ENCODE peak calls at places on chromosome X, in nine cellular contexts. One of them, this sample, is unnamed.

GRCh38 chrX:74349387-74349786 is 45.4 kb downstream of the ZCCHC13 start:
- DNase-seq in CD4-positive, alpha-beta T cell: no peak
- DNase-seq in prostate gland: no peak
- DNase-seq in breast epithelium: no peak
- DNase-seq in endothelial cell: no peak
- DNase-seq in hepatocyte: no peak
- DNase-seq in epithelial cell of esophagus: peak
- DNase-seq in tibial nerve: no peak
- DNase-seq in pancreas: no peak
- DNase-seq in this sample: no peak

GRCh38 chrX:19907794-19908193 is 20.4 kb upstream of the SH3KBP1 start:
- DNase-seq in tibial nerve: no peak
- DNase-seq in breast epithelium: no peak
- DNase-seq in pancreas: no peak
- DNase-seq in CD4-positive, alpha-beta T cell: no peak
- DNase-seq in epithelial cell of esophagus: no peak
- DNase-seq in hepatocyte: no peak
- DNase-seq in endothelial cell: no peak
- DNase-seq in prostate gland: no peak
- DNase-seq in this sample: no peak

GRCh38 chrX:51408462-51408861 is 75.8 kb downstream of the NUDT10 start:
- DNase-seq in endothelial cell: no peak
- DNase-seq in pancreas: no peak
- DNase-seq in prostate gland: no peak
- DNase-seq in hepatocyte: no peak
- DNase-seq in tibial nerve: no peak
- DNase-seq in breast epithelium: no peak
- DNase-seq in CD4-positive, alpha-beta T cell: no peak
- DNase-seq in epithelial cell of esophagus: no peak
- DNase-seq in this sample: no peak

GRCh38 chrX:140948827-140949226 is 53.6 kb upstream of the SPANXB1 start:
- DNase-seq in CD4-positive, alpha-beta T cell: no peak
- DNase-seq in pancreas: no peak
- DNase-seq in tibial nerve: no peak
- DNase-seq in breast epithelium: no peak
- DNase-seq in hepatocyte: no peak
- DNase-seq in endothelial cell: no peak
- DNase-seq in epithelial cell of esophagus: peak
- DNase-seq in prostate gland: no peak
- DNase-seq in this sample: no peak

GRCh38 chrX:63250253-63250868 is 100.8 kb downstream of the SPIN4 start:
- DNase-seq in breast epithelium: peak
- DNase-seq in hepatocyte: peak
- DNase-seq in CD4-positive, alpha-beta T cell: peak
- DNase-seq in prostate gland: peak
- DNase-seq in tibial nerve: no peak
- DNase-seq in pancreas: no peak
- DNase-seq in epithelial cell of esophagus: peak
- DNase-seq in endothelial cell: peak
- DNase-seq in this sample: peak

GRCh38 chrX:134971926-134972325 is 18.9 kb upstream of the SMIM10 start:
- DNase-seq in epithelial cell of esophagus: peak
- DNase-seq in breast epithelium: no peak
- DNase-seq in endothelial cell: no peak
- DNase-seq in prostate gland: no peak
- DNase-seq in pancreas: no peak
- DNase-seq in hepatocyte: no peak
- DNase-seq in tibial nerve: no peak
- DNase-seq in CD4-positive, alpha-beta T cell: no peak
- DNase-seq in this sample: no peak

GRCh38 chrX:1137531-1137930 is 74.9 kb downstream of the CRLF2 start:
- DNase-seq in prostate gland: no peak
- DNase-seq in pancreas: no peak
- DNase-seq in hepatocyte: no peak
- DNase-seq in CD4-positive, alpha-beta T cell: no peak
- DNase-seq in epithelial cell of esophagus: no peak
- DNase-seq in tibial nerve: no peak
- DNase-seq in endothelial cell: no peak
- DNase-seq in breast epithelium: no peak
- DNase-seq in this sample: no peak

GRCh38 chrX:135591871-135592270 is 71.4 kb downstream of the INTS6L start:
- DNase-seq in prostate gland: no peak
- DNase-seq in breast epithelium: no peak
- DNase-seq in endothelial cell: no peak
- DNase-seq in tibial nerve: no peak
- DNase-seq in epithelial cell of esophagus: peak
- DNase-seq in CD4-positive, alpha-beta T cell: no peak
- DNase-seq in hepatocyte: no peak
- DNase-seq in pancreas: no peak
- DNase-seq in this sample: no peak

GRCh38 chrX:28498658-28499057 is 88.6 kb upstream of the IL1RAPL1 start:
- DNase-seq in CD4-positive, alpha-beta T cell: no peak
- DNase-seq in epithelial cell of esophagus: peak
- DNase-seq in breast epithelium: no peak
- DNase-seq in tibial nerve: no peak
- DNase-seq in endothelial cell: no peak
- DNase-seq in prostate gland: no peak
- DNase-seq in pancreas: no peak
- DNase-seq in hepatocyte: peak
- DNase-seq in this sample: no peak

GRCh38 chrX:70219938-70220764 is 14.3 kb upstream of the AWAT1 start:
- DNase-seq in hepatocyte: peak
- DNase-seq in breast epithelium: no peak
- DNase-seq in CD4-positive, alpha-beta T cell: no peak
- DNase-seq in endothelial cell: no peak
- DNase-seq in pancreas: no peak
- DNase-seq in epithelial cell of esophagus: peak
- DNase-seq in tibial nerve: peak
- DNase-seq in prostate gland: peak
- DNase-seq in this sample: no peak

GRCh38 chrX:21837056-21837455 is 2.4 kb upstream of the MBTPS2 start:
- DNase-seq in tibial nerve: no peak
- DNase-seq in CD4-positive, alpha-beta T cell: no peak
- DNase-seq in hepatocyte: no peak
- DNase-seq in epithelial cell of esophagus: no peak
- DNase-seq in pancreas: no peak
- DNase-seq in endothelial cell: no peak
- DNase-seq in breast epithelium: no peak
- DNase-seq in prostate gland: no peak
- DNase-seq in this sample: no peak

GRCh38 chrX:125492439-125492838 is 172.8 kb downstream of the TEX13C start:
- DNase-seq in prostate gland: no peak
- DNase-seq in epithelial cell of esophagus: no peak
- DNase-seq in tibial nerve: no peak
- DNase-seq in hepatocyte: no peak
- DNase-seq in CD4-positive, alpha-beta T cell: no peak
- DNase-seq in endothelial cell: no peak
- DNase-seq in pancreas: no peak
- DNase-seq in breast epithelium: no peak
- DNase-seq in this sample: no peak

GRCh38 chrX:103615781-103616180 is 8.0 kb downstream of the TCEAL3 start:
- DNase-seq in epithelial cell of esophagus: no peak
- DNase-seq in hepatocyte: no peak
- DNase-seq in prostate gland: no peak
- DNase-seq in breast epithelium: no peak
- DNase-seq in CD4-positive, alpha-beta T cell: no peak
- DNase-seq in endothelial cell: no peak
- DNase-seq in tibial nerve: no peak
- DNase-seq in pancreas: no peak
- DNase-seq in this sample: no peak

GRCh38 chrX:95703696-95704095 is 980.9 kb upstream of the DIAPH2 start:
- DNase-seq in pancreas: no peak
- DNase-seq in hepatocyte: no peak
- DNase-seq in breast epithelium: no peak
- DNase-seq in tibial nerve: no peak
- DNase-seq in prostate gland: no peak
- DNase-seq in epithelial cell of esophagus: peak
- DNase-seq in CD4-positive, alpha-beta T cell: no peak
- DNase-seq in endothelial cell: no peak
- DNase-seq in this sample: no peak

GRCh38 chrX:74535633-74536141 is 78.7 kb downstream of the RLIM start:
- DNase-seq in CD4-positive, alpha-beta T cell: no peak
- DNase-seq in endothelial cell: peak
- DNase-seq in prostate gland: peak
- DNase-seq in hepatocyte: peak
- DNase-seq in tibial nerve: peak
- DNase-seq in epithelial cell of esophagus: peak
- DNase-seq in pancreas: peak
- DNase-seq in breast epithelium: peak
- DNase-seq in this sample: peak

DNA sequence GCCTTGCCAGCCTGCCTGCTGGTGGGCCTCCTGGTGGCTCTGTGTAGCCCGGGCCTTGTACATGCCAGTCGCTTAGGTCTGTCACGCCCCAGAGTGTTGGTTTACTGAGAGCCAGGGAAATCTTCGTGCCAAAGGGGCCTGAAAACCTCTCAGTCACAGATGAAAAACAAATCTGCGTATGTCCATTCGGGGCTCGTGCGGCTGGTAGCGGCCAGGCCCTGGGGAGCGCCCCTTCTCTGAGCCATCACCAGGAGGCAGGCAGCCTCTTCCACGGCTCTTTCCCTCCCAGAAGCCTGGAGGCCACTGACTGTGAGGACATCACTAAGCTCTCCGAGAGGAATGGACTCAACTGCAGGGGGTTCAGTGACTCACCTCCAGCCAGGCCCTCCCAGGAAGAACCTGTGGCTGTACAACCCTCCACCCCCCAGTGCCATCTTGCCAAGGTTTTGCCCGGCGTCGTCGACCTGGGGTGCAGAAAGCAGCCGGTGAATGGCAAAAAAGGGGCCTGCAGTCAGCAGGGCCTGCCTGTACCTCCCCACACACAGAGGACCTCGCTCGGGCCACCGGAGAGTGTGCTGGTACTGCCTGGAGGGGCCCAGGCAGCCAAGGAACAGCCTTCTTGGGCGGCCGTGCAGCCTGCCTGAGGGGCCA is 162.2 kb downstream of the BCOR start:
- DNase-seq in tibial nerve: no peak
- DNase-seq in prostate gland: no peak
- DNase-seq in endothelial cell: no peak
- DNase-seq in hepatocyte: no peak
- DNase-seq in CD4-positive, alpha-beta T cell: no peak
- DNase-seq in breast epithelium: no peak
- DNase-seq in epithelial cell of esophagus: no peak
- DNase-seq in pancreas: no peak
- DNase-seq in this sample: no peak
- TF ChIP-seq CTCF in tibial nerve: no peak
- TF ChIP-seq CTCF in prostate gland: no peak
- TF ChIP-seq CTCF in endothelial cell: no peak
- TF ChIP-seq CTCF in hepatocyte: no peak
- TF ChIP-seq CTCF in CD4-positive, alpha-beta T cell: no peak
- TF ChIP-seq CTCF in breast epithelium: no peak
- TF ChIP-seq CTCF in epithelial cell of esophagus: no peak
- TF ChIP-seq CTCF in pancreas: no peak
- TF ChIP-seq CTCF in this sample: no peak

DNA sequence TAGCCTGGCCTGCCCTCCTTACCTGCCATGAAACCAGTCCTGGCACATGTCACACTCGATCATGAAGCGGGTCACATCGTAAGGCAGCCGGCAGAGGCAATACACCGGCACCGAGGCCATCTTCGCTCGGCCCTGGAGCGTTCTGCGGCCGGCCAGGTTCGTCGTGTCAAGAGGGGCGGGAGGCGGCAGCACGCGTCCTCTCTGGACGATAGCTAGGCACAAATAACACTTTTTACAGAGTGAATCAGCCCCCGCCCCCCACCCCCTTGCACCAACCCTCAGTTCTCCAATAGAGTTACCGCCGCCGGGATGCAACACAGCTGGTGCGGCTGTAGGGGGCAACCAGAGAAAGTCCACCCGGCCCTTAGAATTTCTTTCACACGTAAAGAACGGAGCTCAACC is 1.7 kb downstream of the PHF8 start:
- DNase-seq in endothelial cell: peak
- DNase-seq in CD4-positive, alpha-beta T cell: peak
- DNase-seq in pancreas: peak
- DNase-seq in breast epithelium: no peak
- DNase-seq in prostate gland: peak
- DNase-seq in hepatocyte: peak
- DNase-seq in epithelial cell of esophagus: peak
- DNase-seq in tibial nerve: no peak
- DNase-seq in this sample: peak
- TF ChIP-seq CTCF in endothelial cell: no peak
- TF ChIP-seq CTCF in CD4-positive, alpha-beta T cell: no peak
- TF ChIP-seq CTCF in pancreas: no peak
- TF ChIP-seq CTCF in breast epithelium: no peak
- TF ChIP-seq CTCF in prostate gland: no peak
- TF ChIP-seq CTCF in hepatocyte: peak
- TF ChIP-seq CTCF in epithelial cell of esophagus: no peak
- TF ChIP-seq CTCF in tibial nerve: no peak
- TF ChIP-seq CTCF in this sample: peak

GRCh38 chrX:16828126-16828908 is 41.8 kb downstream of the RBBP7 start:
- DNase-seq in prostate gland: peak
- DNase-seq in epithelial cell of esophagus: peak
- DNase-seq in pancreas: no peak
- DNase-seq in breast epithelium: no peak
- DNase-seq in endothelial cell: no peak
- DNase-seq in tibial nerve: peak
- DNase-seq in hepatocyte: peak
- DNase-seq in CD4-positive, alpha-beta T cell: no peak
- DNase-seq in this sample: no peak

GRCh38 chrX:16825306-16826035 is 39.2 kb downstream of the TXLNG start:
- DNase-seq in CD4-positive, alpha-beta T cell: no peak
- DNase-seq in pancreas: no peak
- DNase-seq in hepatocyte: no peak
- DNase-seq in breast epithelium: no peak
- DNase-seq in tibial nerve: no peak
- DNase-seq in epithelial cell of esophagus: peak
- DNase-seq in prostate gland: no peak
- DNase-seq in endothelial cell: no peak
- DNase-seq in this sample: no peak

GRCh38 chrX:16827225-16827624 is 41.0 kb downstream of the TXLNG start:
- DNase-seq in hepatocyte: no peak
- DNase-seq in breast epithelium: no peak
- DNase-seq in endothelial cell: no peak
- DNase-seq in prostate gland: no peak
- DNase-seq in pancreas: no peak
- DNase-seq in CD4-positive, alpha-beta T cell: no peak
- DNase-seq in epithelial cell of esophagus: peak
- DNase-seq in tibial nerve: no peak
- DNase-seq in this sample: no peak

GRCh38 chrX:16822723-16823122 is 36.5 kb downstream of the TXLNG start:
- DNase-seq in tibial nerve: no peak
- DNase-seq in pancreas: no peak
- DNase-seq in prostate gland: no peak
- DNase-seq in hepatocyte: no peak
- DNase-seq in epithelial cell of esophagus: peak
- DNase-seq in CD4-positive, alpha-beta T cell: no peak
- DNase-seq in breast epithelium: no peak
- DNase-seq in endothelial cell: no peak
- DNase-seq in this sample: no peak

GRCh38 chrX:16826207-16826606 is 39.9 kb downstream of the TXLNG start:
- DNase-seq in tibial nerve: no peak
- DNase-seq in endothelial cell: no peak
- DNase-seq in epithelial cell of esophagus: peak
- DNase-seq in pancreas: no peak
- DNase-seq in CD4-positive, alpha-beta T cell: no peak
- DNase-seq in prostate gland: no peak
- DNase-seq in breast epithelium: no peak
- DNase-seq in hepatocyte: peak
- DNase-seq in this sample: peak
- TF ChIP-seq CTCF in tibial nerve: peak
- TF ChIP-seq CTCF in endothelial cell: peak
- TF ChIP-seq CTCF in epithelial cell of esophagus: peak
- TF ChIP-seq CTCF in pancreas: no peak
- TF ChIP-seq CTCF in CD4-positive, alpha-beta T cell: no peak
- TF ChIP-seq CTCF in prostate gland: peak
- TF ChIP-seq CTCF in breast epithelium: peak
- TF ChIP-seq CTCF in hepatocyte: peak
- TF ChIP-seq CTCF in this sample: no peak

GRCh38 chrX:153469811-153470410 is 465 bp downstream of the HAUS7 start:
- DNase-seq in endothelial cell: peak
- DNase-seq in hepatocyte: peak
- DNase-seq in CD4-positive, alpha-beta T cell: no peak
- DNase-seq in breast epithelium: no peak
- DNase-seq in prostate gland: no peak
- DNase-seq in epithelial cell of esophagus: peak
- DNase-seq in tibial nerve: no peak
- DNase-seq in pancreas: peak
- DNase-seq in this sample: no peak
- TF ChIP-seq CTCF in endothelial cell: no peak
- TF ChIP-seq CTCF in hepatocyte: no peak
- TF ChIP-seq CTCF in CD4-positive, alpha-beta T cell: no peak
- TF ChIP-seq CTCF in breast epithelium: no peak
- TF ChIP-seq CTCF in prostate gland: no peak
- TF ChIP-seq CTCF in epithelial cell of esophagus: no peak
- TF ChIP-seq CTCF in tibial nerve: peak
- TF ChIP-seq CTCF in pancreas: no peak
- TF ChIP-seq CTCF in this sample: no peak